ENCODE peak calls at places on chromosomes 11 and 22, in ten cellular contexts. C is A549, L is cardiac fibroblast, M is stomach, U is fibroblast of mammary gland, S is endodermal cell, I is kidney epithelial cell, O is ovary, H is thoracic aorta, E is SK-N-SH. T is an unnamed sample.

GRCh38 chr22:34236527-34236926 is 316.3 kb upstream of the LARGE1 start:
- DNase-seq in C (no peak), L (no peak), M (no peak), U (no peak), S (no peak), I (no peak), O (no peak), H (no peak), E (no peak), T (no peak)

GRCh38 chr11:2802389-2803185 is 83.0 kb downstream of the CDKN1C start:
- DNase-seq in C (no peak), L (no peak), M (peak; percentile 22), U (no peak), S (peak; percentile 26), I (no peak), O (peak; percentile 31), H (no peak), E (no peak), T (no peak)

GRCh38 chr11:1227551-1228182 is 4.8 kb downstream of the MUC5B start:
- DNase-seq in C (no peak), L (no peak), M (no peak), U (no peak), S (peak; percentile 31), I (no peak), O (no peak), H (no peak), E (peak; percentile 33), T (no peak)

GRCh38 chr11:70642301-70642700 is 244.0 kb downstream of the CTTN start:
- DNase-seq in C (no peak), L (no peak), M (no peak), U (no peak), S (no peak), I (no peak), O (no peak), H (no peak), E (no peak), T (no peak)

GRCh38 chr11:21933095-21933494 is 259.8 kb upstream of the ANO5 start:
- DNase-seq in C (no peak), L (no peak), M (no peak), U (no peak), S (no peak), I (no peak), O (no peak), H (no peak), E (peak; percentile 17), T (no peak)

GRCh38 chr22:41915035-41915782 is at the start of gene SHISA8:
- DNase-seq in C (no peak), L (peak; percentile 56), M (peak; percentile 67), U (no peak), S (peak; percentile 83), I (no peak), O (peak; percentile 71), H (no peak), E (peak; percentile 70), T (peak; percentile 54)

GRCh38 chr11:69055598-69056516 is 7.1 kb downstream of the TPCN2 start:
- DNase-seq in C (no peak), L (no peak), M (peak; percentile 84), U (no peak), S (no peak), I (no peak), O (no peak), H (no peak), E (no peak), T (no peak)

GRCh38 chr11:62556872-62557631 is 10.4 kb upstream of the AHNAK start:
- DNase-seq in C (no peak), L (no peak), M (no peak), U (no peak), S (no peak), I (no peak), O (no peak), H (no peak), E (no peak), T (no peak)

GRCh38 chr11:74069146-74070046 is 60.5 kb upstream of the UCP3 start:
- DNase-seq in C (no peak), L (no peak), M (peak; percentile 34), U (peak; percentile 31), S (no peak), I (no peak), O (no peak), H (no peak), E (no peak), T (no peak)

GRCh38 chr11:34276465-34276864 is 81.3 kb downstream of the ABTB2 start:
- DNase-seq in C (no peak), L (no peak), M (no peak), U (no peak), S (no peak), I (no peak), O (no peak), H (no peak), E (no peak), T (no peak)

GRCh38 chr11:126927628-126928027 is 72.9 kb downstream of the KIRREL3 start:
- DNase-seq in C (no peak), L (no peak), M (no peak), U (no peak), S (no peak), I (no peak), O (no peak), H (no peak), E (no peak), T (no peak)

GRCh38 chr22:28024422-28024888 is 105.4 kb upstream of the PITPNB start:
- DNase-seq in C (no peak), L (no peak), M (peak; percentile 11), U (no peak), S (no peak), I (no peak), O (no peak), H (no peak), E (peak; percentile 10), T (no peak)

DNA sequence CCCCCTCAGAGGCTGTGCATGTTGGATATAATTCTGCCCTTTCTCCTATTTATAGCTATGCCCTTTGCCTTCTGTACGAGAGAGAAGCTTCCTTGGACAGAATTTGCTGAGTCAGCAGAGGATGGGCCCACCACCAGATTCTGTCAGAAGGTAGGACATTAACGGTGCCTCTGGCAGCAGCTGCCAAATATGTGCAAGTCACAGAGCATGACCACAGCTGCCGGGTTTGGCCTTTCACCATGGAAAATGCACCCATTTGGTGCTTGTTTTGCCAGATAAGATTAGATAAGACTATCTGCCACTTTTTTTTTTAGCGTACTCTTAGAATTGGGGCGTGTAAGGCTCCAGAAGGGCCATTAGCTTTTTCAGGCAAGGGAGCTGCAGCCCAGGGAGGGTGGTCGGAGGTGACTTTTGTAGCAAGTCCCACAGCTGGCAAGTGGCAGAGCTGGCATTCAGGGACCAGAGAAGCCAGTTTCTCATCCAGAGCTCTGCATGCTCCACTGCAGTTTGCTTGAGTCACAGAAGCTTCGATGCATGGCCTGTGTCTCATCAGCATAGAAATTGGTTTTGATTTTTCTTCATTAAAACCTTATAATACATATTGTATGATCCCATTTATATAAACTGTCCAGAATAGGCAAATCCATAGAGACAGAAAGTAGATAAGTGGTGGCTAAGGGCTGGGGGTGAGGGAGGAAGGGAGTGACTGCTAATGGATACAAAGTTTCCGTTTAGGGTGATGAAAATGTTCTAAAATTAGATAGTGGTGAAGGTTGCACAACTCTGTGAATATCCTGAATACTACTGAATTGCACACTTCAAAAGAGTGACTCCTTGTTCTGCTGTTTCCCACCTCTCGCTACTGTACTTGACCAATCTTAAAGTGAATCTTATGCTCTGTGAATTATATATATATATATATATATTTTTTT is 15.8 kb downstream of the UPB1 start:
- DNase-seq in C (no peak), L (peak; percentile 77), M (peak; percentile 68), U (peak; percentile 54), S (no peak), I (no peak), O (peak; percentile 8), H (no peak), E (no peak), T (no peak)
- H3K4me3 ChIP-seq in C (no peak overlapping the region), L (no peak overlapping the region), M (no peak overlapping the region), U (no peak overlapping the region), S (no peak overlapping the region), I (no peak overlapping the region), O (no peak overlapping the region), H (no peak overlapping the region), E (no peak overlapping the region), T (no peak overlapping the region)

GRCh38 chr22:19862616-19863246 is 8.1 kb upstream of the GNB1L start:
- DNase-seq in C (no peak), L (no peak), M (no peak), U (no peak), S (peak; percentile 27), I (no peak), O (no peak), H (no peak), E (no peak), T (no peak)

GRCh38 chr22:19866665-19867009 is 12.0 kb upstream of the GNB1L start:
- DNase-seq in C (no peak), L (no peak), M (no peak), U (no peak), S (no peak), I (no peak), O (no peak), H (no peak), E (no peak), T (no peak)

GRCh38 chr22:19865141-19865829 is 10.6 kb upstream of the GNB1L start:
- DNase-seq in C (no peak), L (peak; percentile 66), M (no peak), U (no peak), S (no peak), I (no peak), O (no peak), H (no peak), E (no peak), T (no peak)

GRCh38 chr22:19864538-19865106 is 9.9 kb upstream of the GNB1L start:
- DNase-seq in C (no peak), L (peak; percentile 52), M (no peak), U (no peak), S (no peak), I (no peak), O (no peak), H (no peak), E (no peak), T (no peak)

GRCh38 chr22:19863571-19863970 is 8.9 kb upstream of the GNB1L start:
- DNase-seq in C (no peak), L (no peak), M (no peak), U (no peak), S (peak; percentile 7), I (no peak), O (no peak), H (no peak), E (no peak), T (no peak)
- H3K4me3 ChIP-seq in C (no peak overlapping the region), L (no peak overlapping the region), M (no peak overlapping the region), U (no peak overlapping the region), S (no peak overlapping the region), I (no peak overlapping the region), O (no peak overlapping the region), H (no peak overlapping the region), E (no peak overlapping the region), T (no peak overlapping the region)

GRCh38 chr11:64447717-64448598 is 89.0 kb downstream of the RPS6KA4 start:
- DNase-seq in C (no peak), L (peak; percentile 24), M (peak; percentile 33), U (no peak), S (peak; percentile 55), I (no peak), O (peak; percentile 34), H (no peak), E (peak; percentile 41), T (no peak)
- H3K4me3 ChIP-seq in C (peak overlapping the region; percentile 16), L (no peak overlapping the region), M (no peak overlapping the region), U (no peak overlapping the region), S (no peak overlapping the region), I (no peak overlapping the region), O (no peak overlapping the region), H (peak overlapping the region; percentile 70), E (no peak overlapping the region), T (no peak overlapping the region)

DNA sequence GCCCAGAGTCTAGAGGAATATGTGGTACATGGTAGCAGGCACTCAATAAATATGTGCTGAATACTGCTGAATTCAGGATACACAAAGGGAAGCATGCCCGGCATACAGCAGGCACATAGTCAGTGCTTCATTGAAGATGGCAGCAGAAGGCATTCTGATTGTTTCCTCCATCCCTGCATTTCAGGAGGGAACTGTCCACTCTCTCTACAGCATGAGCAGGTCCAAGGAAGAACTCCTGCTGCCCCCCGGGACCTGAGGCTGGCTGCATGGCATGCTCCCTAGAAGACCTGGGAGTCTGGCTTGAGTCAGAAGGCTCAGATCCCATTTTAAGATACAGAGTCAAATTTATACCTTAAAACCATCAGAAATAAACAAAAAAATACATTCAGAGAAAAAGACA is 319.3 kb upstream of the NARS2 start:
- DNase-seq in C (no peak), L (no peak), M (no peak), U (no peak), S (no peak), I (no peak), O (no peak), H (no peak), E (no peak), T (no peak)
- H3K4me3 ChIP-seq in C (no peak overlapping the region), L (no peak overlapping the region), M (no peak overlapping the region), U (no peak overlapping the region), S (no peak overlapping the region), I (no peak overlapping the region), O (no peak overlapping the region), H (no peak overlapping the region), E (no peak overlapping the region), T (no peak overlapping the region)

T was measured in CD4-positive, CD25-positive, alpha-beta regulatory T cell.